ENCODE peak calls at places on chromosomes 11 and 22, in ten cellular contexts. O is small intestine, X is left ventricle myocardium inferior, B is colonic mucosa, M is sigmoid colon, H is OCI-LY7, L is neural progenitor cell, Y is lung, N is neuronal stem cell, T is heart right ventricle. G is an unnamed sample.

GRCh38 chr11:105202844-105203548 is 63.4 kb upstream of the CARD18 start:
- DNase-seq in O (peak; percentile 82), X (no peak), B (peak; percentile 47), M (no peak), H (no peak), L (no peak), Y (no peak), N (no peak), T (no peak), G (no peak)

GRCh38 chr11:27464155-27464759 is 8.3 kb downstream of the LGR4 start:
- DNase-seq in O (peak; percentile 45), X (no peak), B (peak; percentile 29), M (no peak), H (no peak), L (no peak), Y (no peak), N (no peak), T (no peak), G (no peak)

GRCh38 chr11:12889243-12889642 is 119.9 kb upstream of the RASSF10 start:
- DNase-seq in O (no peak), X (peak; percentile 35), B (no peak), M (peak; percentile 82), H (no peak), L (no peak), Y (no peak), N (no peak), T (peak; percentile 28), G (no peak)

GRCh38 chr22:28143206-28143605 is 224.2 kb upstream of the PITPNB start:
- DNase-seq in O (no peak), X (no peak), B (no peak), M (no peak), H (no peak), L (no peak), Y (no peak), N (no peak), T (no peak), G (no peak)

GRCh38 chr11:96054870-96055705 is 131.2 kb upstream of the MTMR2 start:
- DNase-seq in O (peak; percentile 62), X (no peak), B (no peak), M (no peak), H (peak; percentile 54), L (peak; percentile 85), Y (no peak), N (peak; percentile 71), T (no peak), G (peak; percentile 18)

GRCh38 chr11:121652982-121653381 is 200.2 kb upstream of the SORL1-AS1 start:
- DNase-seq in O (no peak), X (no peak), B (no peak), M (no peak), H (peak; percentile 9), L (peak; percentile 75), Y (no peak), N (no peak), T (no peak), G (no peak)

GRCh38 chr11:116202922-116203321 is 569.9 kb downstream of the BUD13 start:
- DNase-seq in O (no peak), X (no peak), B (no peak), M (no peak), H (no peak), L (no peak), Y (no peak), N (no peak), T (no peak), G (no peak)

GRCh38 chr11:44600739-44601416 is 35.4 kb downstream of the CD82 start:
- DNase-seq in O (no peak), X (peak; percentile 56), B (no peak), M (no peak), H (peak; percentile 73), L (no peak), Y (no peak), N (no peak), T (peak; percentile 38), G (no peak)

GRCh38 chr11:87083029-87083428 is 45.3 kb downstream of the TMEM135 start:
- DNase-seq in O (no peak), X (no peak), B (no peak), M (no peak), H (no peak), L (peak; percentile 84), Y (no peak), N (peak; percentile 47), T (no peak), G (no peak)

GRCh38 chr11:68372114-68372513 is 59.7 kb downstream of the LRP5 start:
- DNase-seq in O (no peak), X (no peak), B (no peak), M (peak; percentile 87), H (no peak), L (no peak), Y (no peak), N (no peak), T (no peak), G (no peak)

DNA sequence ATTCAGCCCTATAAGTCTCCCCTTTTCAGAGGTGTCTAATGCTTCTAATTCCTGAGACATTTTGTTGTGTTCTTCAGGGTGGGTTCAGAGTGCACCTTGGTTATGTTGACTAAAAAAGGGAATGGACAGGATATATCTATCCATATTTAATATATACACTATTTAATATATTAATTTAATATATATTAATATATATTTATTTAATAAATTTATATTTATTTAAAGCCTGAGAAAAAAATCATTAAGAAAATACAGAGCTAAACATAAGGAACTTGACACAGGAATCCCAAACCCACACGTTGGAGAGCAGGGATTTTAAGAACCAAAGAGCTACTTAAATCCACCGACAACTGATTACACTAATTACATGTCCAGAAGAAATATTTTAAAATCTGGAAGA is 674.2 kb upstream of the KIRREL3 start:
- DNase-seq in O (no peak), X (no peak), B (no peak), M (no peak), H (no peak), L (no peak), Y (no peak), N (no peak), T (no peak), G (no peak)
- H3K9me3 ChIP-seq in O (no peaks in the 10 kb centered on the region), X (peaks cover 2% of the 10 kb centered on the region), B (no peaks in the 10 kb centered on the region), M (no peaks in the 10 kb centered on the region), H (no peaks in the 10 kb centered on the region), L (no peaks in the 10 kb centered on the region), Y (no peaks in the 10 kb centered on the region), N (no peaks in the 10 kb centered on the region), T (no peaks in the 10 kb centered on the region), G (no peaks in the 10 kb centered on the region)

DNA sequence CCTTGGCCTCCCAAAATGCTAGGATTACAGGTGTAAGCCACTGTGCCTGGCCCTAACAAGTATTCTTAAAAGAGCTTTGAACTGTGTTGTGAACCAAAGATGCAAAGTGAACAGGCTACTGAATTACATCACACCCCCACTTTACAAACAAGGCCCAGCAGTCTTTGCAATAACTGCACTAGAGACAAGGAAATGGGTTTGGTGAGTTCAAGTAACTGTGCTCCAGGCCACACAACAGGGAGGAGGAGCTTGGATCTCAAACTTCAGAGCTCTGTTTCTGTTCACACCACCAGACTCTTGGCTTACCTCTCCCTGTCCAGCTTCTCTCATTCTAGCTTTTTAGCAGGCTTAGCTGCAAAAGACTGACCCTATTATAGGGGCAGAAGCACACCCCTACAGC is 30.4 kb upstream of the RASL10A start:
- DNase-seq in O (no peak), X (no peak), B (no peak), M (no peak), H (no peak), L (no peak), Y (no peak), N (no peak), T (no peak), G (no peak)
- H3K36me3 ChIP-seq in O (peaks cover 44% of the 10 kb centered on the region), X (peaks cover 79% of the 10 kb centered on the region), B (peaks cover 18% of the 10 kb centered on the region), M (peaks cover 45% of the 10 kb centered on the region), H (peaks cover 100% of the 10 kb centered on the region), L (no peaks in the 10 kb centered on the region), Y (peaks cover 62% of the 10 kb centered on the region), N (peaks cover 40% of the 10 kb centered on the region), T (peaks cover 79% of the 10 kb centered on the region), G (peaks cover 16% of the 10 kb centered on the region)

DNA sequence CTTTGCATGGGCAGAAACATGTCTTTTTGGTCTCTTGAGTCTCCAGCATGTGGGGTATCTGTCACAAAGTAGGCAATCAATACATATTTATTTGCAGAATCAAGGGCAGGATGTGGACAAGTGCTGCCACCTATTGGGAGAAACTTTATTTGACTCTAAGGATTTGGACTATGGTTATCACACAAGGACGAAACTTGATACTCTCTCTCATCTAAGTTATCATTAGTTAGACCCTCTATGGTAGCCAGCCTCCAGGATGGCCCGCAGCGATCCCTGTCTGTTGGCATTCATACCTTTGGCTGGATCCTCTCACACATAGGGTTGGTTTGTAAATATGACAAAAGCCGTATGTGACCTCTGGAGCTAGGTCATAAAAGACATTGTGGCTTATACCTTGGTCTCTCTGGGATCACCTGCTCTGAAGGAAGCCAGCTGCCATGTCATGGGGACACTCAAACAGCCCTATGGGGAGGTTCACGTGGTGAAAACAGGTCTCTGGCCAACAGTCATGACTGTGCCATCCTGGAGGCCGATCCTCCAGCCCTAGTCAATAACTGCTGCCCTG is 1.1 kb upstream of the FBXO7 start:
- DNase-seq in O (peak; percentile 77), X (no peak), B (peak; percentile 38), M (no peak), H (peak; percentile 69), L (peak; percentile 64), Y (no peak), N (peak; percentile 68), T (no peak), G (peak; percentile 68)
- H3K4me3 ChIP-seq in O (peak overlapping the region; percentile 84), X (peak overlapping the region; percentile 92), B (peak overlapping the region; percentile 72), M (peak overlapping the region; percentile 92), H (peak overlapping the region; percentile 93), L (no peak overlapping the region), Y (no peak overlapping the region), N (peak overlapping the region; percentile 27), T (no peak overlapping the region), G (peak overlapping the region; percentile 77)

DNA sequence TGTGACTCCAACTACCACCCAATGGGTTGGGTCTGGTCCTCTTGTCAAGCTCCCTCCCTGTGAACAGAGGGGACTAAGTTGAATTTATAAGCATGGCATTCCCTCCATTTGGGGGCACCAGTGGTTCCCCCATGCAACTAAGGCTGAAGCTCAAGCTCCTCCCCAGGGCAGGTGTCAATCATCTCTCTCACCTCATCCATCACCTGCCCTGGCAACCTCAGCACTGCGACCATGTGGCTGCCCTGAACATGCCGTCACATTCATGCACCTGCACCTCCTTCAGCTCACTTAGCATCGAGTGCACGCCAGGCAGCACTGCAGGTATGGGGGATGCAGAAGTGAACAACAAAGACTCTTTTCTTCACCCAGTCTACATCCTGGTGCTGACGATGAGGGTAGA is 799.3 kb downstream of the TBC1D22A start:
- DNase-seq in O (no peak), X (no peak), B (no peak), M (no peak), H (no peak), L (no peak), Y (no peak), N (no peak), T (no peak), G (no peak)
- H3K9me3 ChIP-seq in O (no peaks in the 10 kb centered on the region), X (no peaks in the 10 kb centered on the region), B (no peaks in the 10 kb centered on the region), M (no peaks in the 10 kb centered on the region), H (no peaks in the 10 kb centered on the region), L (peaks cover 13% of the 10 kb centered on the region), Y (no peaks in the 10 kb centered on the region), N (peaks cover 64% of the 10 kb centered on the region), T (no peaks in the 10 kb centered on the region), G (no peaks in the 10 kb centered on the region)

GRCh38 chr11:66231561-66231960 is 36.9 kb upstream of the RAB1B start:
- DNase-seq in O (no peak), X (no peak), B (no peak), M (no peak), H (no peak), L (no peak), Y (no peak), N (no peak), T (no peak), G (no peak)
- H3K36me3 ChIP-seq in O (peaks cover 2% of the 10 kb centered on the region), X (peaks cover 72% of the 10 kb centered on the region), B (no peaks in the 10 kb centered on the region), M (peaks cover 57% of the 10 kb centered on the region), H (no peaks in the 10 kb centered on the region), L (no peaks in the 10 kb centered on the region), Y (peaks cover 62% of the 10 kb centered on the region), N (peaks cover 5% of the 10 kb centered on the region), T (peaks cover 90% of the 10 kb centered on the region), G (peaks cover 94% of the 10 kb centered on the region)

GRCh38 chr11:65575568-65576231 is at the start of gene EHBP1L1:
- DNase-seq in O (peak; percentile 82), X (peak; percentile 81), B (peak; percentile 76), M (peak; percentile 88), H (peak; percentile 83), L (peak; percentile 77), Y (peak; percentile 66), N (no peak), T (peak; percentile 83), G (peak; percentile 77)
- H3K4me3 ChIP-seq in O (peak within 1 kb of the TSS; percentile 94), X (peak within 1 kb of the TSS; percentile 86), B (peak within 1 kb of the TSS; percentile 91), M (peak within 1 kb of the TSS; percentile 99), H (peak within 1 kb of the TSS; percentile 94), L (peak within 1 kb of the TSS; percentile 50), Y (peak within 1 kb of the TSS; percentile 65), N (peak within 1 kb of the TSS; percentile 80), T (peak within 1 kb of the TSS; percentile 77), G (peak within 1 kb of the TSS; percentile 82)

G was measured in naive thymus-derived CD4-positive, alpha-beta T cell.